ENCODE peak calls at places on chromosomes 16 and 17, in six cellular contexts. One of them, this sample, is unnamed.

GRCh38 chr17:67366193-67367157 is at the start of gene PSMD12:
- DNase-seq in PC-9: peak; percentile 71
- DNase-seq in HepG2: peak; percentile 90
- DNase-seq in neural progenitor cell: peak; percentile 93
- DNase-seq in HCT116: peak; percentile 89
- DNase-seq in K562: peak; percentile 96
- DNase-seq in this sample: peak; percentile 73

GRCh38 chr17:3879591-3880417 is 13.0 kb downstream of the CAMKK1 start:
- DNase-seq in HepG2: no peak
- DNase-seq in PC-9: no peak
- DNase-seq in K562: no peak
- DNase-seq in neural progenitor cell: peak; percentile 27
- DNase-seq in HCT116: no peak
- DNase-seq in this sample: no peak

GRCh38 chr17:82324566-82325285 is 7.3 kb upstream of the CD7 start:
- DNase-seq in neural progenitor cell: no peak
- DNase-seq in HCT116: no peak
- DNase-seq in HepG2: no peak
- DNase-seq in PC-9: no peak
- DNase-seq in K562: no peak
- DNase-seq in this sample: no peak

GRCh38 chr17:40486513-40487370 is 14.7 kb downstream of the TNS4 start:
- DNase-seq in neural progenitor cell: no peak
- DNase-seq in PC-9: peak; percentile 90
- DNase-seq in HCT116: peak; percentile 37
- DNase-seq in K562: no peak
- DNase-seq in HepG2: no peak
- DNase-seq in this sample: peak; percentile 41

GRCh38 chr16:30723725-30724355 is 24.4 kb upstream of the PHKG2 start:
- DNase-seq in neural progenitor cell: no peak
- DNase-seq in HepG2: no peak
- DNase-seq in K562: no peak
- DNase-seq in PC-9: no peak
- DNase-seq in HCT116: no peak
- DNase-seq in this sample: no peak

GRCh38 chr17:79064026-79064425 is 10.6 kb upstream of the ENGASE start:
- DNase-seq in K562: no peak
- DNase-seq in PC-9: no peak
- DNase-seq in HCT116: no peak
- DNase-seq in neural progenitor cell: no peak
- DNase-seq in HepG2: no peak
- DNase-seq in this sample: no peak

GRCh38 chr17:36089888-36090836 is at the start of gene CCL3:
- DNase-seq in HepG2: no peak
- DNase-seq in HCT116: no peak
- DNase-seq in neural progenitor cell: no peak
- DNase-seq in PC-9: no peak
- DNase-seq in K562: no peak
- DNase-seq in this sample: no peak

GRCh38 chr17:35784895-35785294 is 10.5 kb downstream of the MMP28 start:
- DNase-seq in HepG2: no peak
- DNase-seq in HCT116: no peak
- DNase-seq in PC-9: no peak
- DNase-seq in K562: no peak
- DNase-seq in neural progenitor cell: no peak
- DNase-seq in this sample: peak; percentile 97

GRCh38 chr17:39903158-39903884 is 15.1 kb downstream of the GSDMB start:
- DNase-seq in HepG2: no peak
- DNase-seq in PC-9: no peak
- DNase-seq in neural progenitor cell: no peak
- DNase-seq in K562: peak; percentile 42
- DNase-seq in HCT116: no peak
- DNase-seq in this sample: no peak

GRCh38 chr16:50752481-50753235 is 10.8 kb downstream of the CYLD start:
- DNase-seq in HepG2: no peak
- DNase-seq in K562: no peak
- DNase-seq in neural progenitor cell: no peak
- DNase-seq in PC-9: no peak
- DNase-seq in HCT116: no peak
- DNase-seq in this sample: no peak

GRCh38 chr17:81429813-81430510 is 34.7 kb downstream of the BAHCC1 start:
- DNase-seq in HCT116: no peak
- DNase-seq in HepG2: no peak
- DNase-seq in K562: no peak
- DNase-seq in neural progenitor cell: peak; percentile 83
- DNase-seq in PC-9: no peak
- DNase-seq in this sample: no peak

GRCh38 chr17:79919164-79919585 is 79.9 kb upstream of the CBX4 start:
- DNase-seq in neural progenitor cell: no peak
- DNase-seq in K562: no peak
- DNase-seq in HCT116: no peak
- DNase-seq in HepG2: no peak
- DNase-seq in PC-9: peak; percentile 80
- DNase-seq in this sample: no peak

GRCh38 chr17:38705523-38705802 is 390 bp downstream of the MLLT6 start:
- DNase-seq in HCT116: no peak
- DNase-seq in K562: peak; percentile 81
- DNase-seq in neural progenitor cell: no peak
- DNase-seq in HepG2: no peak
- DNase-seq in PC-9: no peak
- DNase-seq in this sample: no peak

GRCh38 chr16:67277294-67277998 is 1.9 kb upstream of the PLEKHG4 start:
- DNase-seq in neural progenitor cell: no peak
- DNase-seq in HepG2: peak; percentile 35
- DNase-seq in K562: peak; percentile 36
- DNase-seq in HCT116: peak; percentile 84
- DNase-seq in PC-9: peak; percentile 87
- DNase-seq in this sample: peak; percentile 87

GRCh38 chr17:64781013-64781392 is 118.9 kb upstream of the SMURF2 start:
- DNase-seq in PC-9: no peak
- DNase-seq in HepG2: no peak
- DNase-seq in HCT116: no peak
- DNase-seq in K562: no peak
- DNase-seq in neural progenitor cell: peak; percentile 47
- DNase-seq in this sample: no peak

GRCh38 chr16:84548508-84548907 is 44.0 kb upstream of the MEAK7 start:
- DNase-seq in neural progenitor cell: no peak
- DNase-seq in PC-9: no peak
- DNase-seq in K562: no peak
- DNase-seq in HepG2: no peak
- DNase-seq in HCT116: no peak
- DNase-seq in this sample: no peak

GRCh38 chr17:44200478-44201155 is 933 bp upstream of the ATXN7L3 start:
- DNase-seq in HCT116: no peak
- DNase-seq in PC-9: no peak
- DNase-seq in K562: no peak
- DNase-seq in HepG2: peak; percentile 38
- DNase-seq in neural progenitor cell: no peak
- DNase-seq in this sample: no peak

GRCh38 chr16:30399435-30400186 is 4.4 kb downstream of the ZNF48 start:
- DNase-seq in HepG2: no peak
- DNase-seq in neural progenitor cell: no peak
- DNase-seq in HCT116: no peak
- DNase-seq in PC-9: no peak
- DNase-seq in K562: no peak
- DNase-seq in this sample: no peak

GRCh38 chr17:73582821-73583220 is 61.4 kb downstream of the SDK2 start:
- DNase-seq in HepG2: no peak
- DNase-seq in neural progenitor cell: no peak
- DNase-seq in K562: no peak
- DNase-seq in HCT116: no peak
- DNase-seq in PC-9: no peak
- DNase-seq in this sample: no peak

GRCh38 chr17:44241104-44241503 is 21.6 kb upstream of the UBTF start:
- DNase-seq in neural progenitor cell: no peak
- DNase-seq in PC-9: no peak
- DNase-seq in K562: no peak
- DNase-seq in HCT116: no peak
- DNase-seq in HepG2: no peak
- DNase-seq in this sample: no peak

GRCh38 chr17:42548070-42548837 is 4.5 kb upstream of the HSD17B1 start:
- DNase-seq in neural progenitor cell: peak; percentile 90
- DNase-seq in HepG2: no peak
- DNase-seq in HCT116: no peak
- DNase-seq in K562: peak; percentile 9
- DNase-seq in PC-9: no peak
- DNase-seq in this sample: no peak

GRCh38 chr16:82050909-82051357 is 15.9 kb downstream of the HSD17B2 start:
- DNase-seq in HepG2: peak; percentile 92
- DNase-seq in K562: no peak
- DNase-seq in HCT116: no peak
- DNase-seq in neural progenitor cell: no peak
- DNase-seq in PC-9: no peak
- DNase-seq in this sample: no peak

GRCh38 chr16:82047787-82048186 is 12.7 kb downstream of the HSD17B2 start:
- DNase-seq in K562: no peak
- DNase-seq in HepG2: no peak
- DNase-seq in PC-9: no peak
- DNase-seq in HCT116: no peak
- DNase-seq in neural progenitor cell: no peak
- DNase-seq in this sample: no peak

GRCh38 chr16:82050506-82050905 is 15.5 kb downstream of the HSD17B2 start:
- DNase-seq in neural progenitor cell: no peak
- DNase-seq in HepG2: no peak
- DNase-seq in HCT116: no peak
- DNase-seq in K562: no peak
- DNase-seq in PC-9: no peak
- DNase-seq in this sample: no peak

GRCh38 chr16:82047374-82047773 is 12.3 kb downstream of the HSD17B2 start:
- DNase-seq in HCT116: no peak
- DNase-seq in PC-9: no peak
- DNase-seq in HepG2: no peak
- DNase-seq in neural progenitor cell: no peak
- DNase-seq in K562: no peak
- DNase-seq in this sample: no peak

DNA sequence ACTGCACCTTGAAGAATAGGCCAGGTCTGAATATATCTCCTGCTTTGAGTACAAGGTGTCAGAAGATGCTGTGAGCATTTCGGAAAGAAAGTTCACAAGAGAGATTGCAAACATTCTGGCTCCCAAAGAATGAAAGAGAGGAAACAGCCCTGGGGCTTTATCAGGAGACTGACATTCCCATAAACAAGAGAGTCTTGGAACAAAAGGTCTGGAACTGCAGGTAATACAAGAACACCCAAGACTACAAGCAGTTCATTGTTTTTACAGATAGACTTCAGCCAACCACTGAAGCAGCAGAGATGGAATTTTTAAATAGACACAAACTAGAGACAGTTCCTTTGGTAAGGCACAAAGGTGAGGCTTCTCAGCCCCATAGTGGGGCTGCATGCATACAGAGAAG is 14.4 kb downstream of the HSD17B2 start:
- DNase-seq in PC-9: no peak
- DNase-seq in HCT116: no peak
- DNase-seq in neural progenitor cell: no peak
- DNase-seq in HepG2: no peak
- DNase-seq in K562: no peak
- DNase-seq in this sample: no peak
- H3K4me2 ChIP-seq in PC-9: no peak overlapping the region
- H3K4me2 ChIP-seq in HCT116: no peak overlapping the region
- H3K4me2 ChIP-seq in neural progenitor cell: no peak overlapping the region
- H3K4me2 ChIP-seq in HepG2: peak overlapping the region; percentile 54
- H3K4me2 ChIP-seq in K562: no peak overlapping the region
- H3K4me2 ChIP-seq in this sample: no peak overlapping the region

DNA sequence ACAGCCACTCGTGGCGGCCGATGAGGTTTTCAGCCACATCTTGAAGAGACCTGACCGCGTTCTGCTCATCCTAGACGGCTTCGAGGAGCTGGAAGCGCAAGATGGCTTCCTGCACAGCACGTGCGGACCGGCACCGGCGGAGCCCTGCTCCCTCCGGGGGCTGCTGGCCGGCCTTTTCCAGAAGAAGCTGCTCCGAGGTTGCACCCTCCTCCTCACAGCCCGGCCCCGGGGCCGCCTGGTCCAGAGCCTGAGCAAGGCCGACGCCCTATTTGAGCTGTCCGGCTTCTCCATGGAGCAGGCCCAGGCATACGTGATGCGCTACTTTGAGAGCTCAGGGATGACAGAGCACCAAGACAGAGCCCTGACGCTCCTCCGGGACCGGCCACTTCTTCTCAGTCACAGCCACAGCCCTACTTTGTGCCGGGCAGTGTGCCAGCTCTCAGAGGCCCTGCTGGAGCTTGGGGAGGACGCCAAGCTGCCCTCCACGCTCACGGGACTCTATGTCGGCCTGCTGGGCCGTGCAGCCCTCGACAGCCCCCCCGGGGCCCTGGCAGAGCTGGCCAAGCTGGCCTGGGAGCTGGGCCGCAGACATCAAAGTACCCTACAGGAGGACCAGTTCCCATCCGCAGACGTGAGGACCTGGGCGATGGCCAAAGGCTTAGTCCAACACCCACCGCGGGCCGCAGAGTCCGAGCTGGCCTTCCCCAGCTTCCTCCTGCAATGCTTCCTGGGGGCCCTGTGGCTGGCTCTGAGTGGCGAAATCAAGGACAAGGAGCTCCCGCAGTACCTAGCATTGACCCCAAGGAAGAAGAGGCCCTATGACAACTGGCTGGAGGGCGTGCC is 30.1 kb downstream of the CIITA start:
- DNase-seq in neural progenitor cell: no peak
- DNase-seq in PC-9: no peak
- DNase-seq in K562: no peak
- DNase-seq in HCT116: no peak
- DNase-seq in HepG2: no peak
- DNase-seq in this sample: no peak
- H3K4me2 ChIP-seq in neural progenitor cell: no peak overlapping the region
- H3K4me2 ChIP-seq in PC-9: no peak overlapping the region
- H3K4me2 ChIP-seq in K562: no peak overlapping the region
- H3K4me2 ChIP-seq in HCT116: no peak overlapping the region
- H3K4me2 ChIP-seq in HepG2: no peak overlapping the region
- H3K4me2 ChIP-seq in this sample: no peak overlapping the region

GRCh38 chr16:4617880-4618279 is 3.2 kb upstream of the UBALD1 start:
- DNase-seq in HepG2: peak; percentile 29
- DNase-seq in K562: no peak
- DNase-seq in HCT116: no peak
- DNase-seq in neural progenitor cell: no peak
- DNase-seq in PC-9: no peak
- DNase-seq in this sample: no peak
- H3K4me2 ChIP-seq in HepG2: peak overlapping the region; percentile 97
- H3K4me2 ChIP-seq in K562: peak overlapping the region; percentile 81
- H3K4me2 ChIP-seq in HCT116: no peak overlapping the region
- H3K4me2 ChIP-seq in neural progenitor cell: no peak overlapping the region
- H3K4me2 ChIP-seq in PC-9: peak overlapping the region; percentile 95
- H3K4me2 ChIP-seq in this sample: no peak overlapping the region

GRCh38 chr16:56631197-56631596 is 1.3 kb upstream of the MT1M start:
- DNase-seq in neural progenitor cell: no peak
- DNase-seq in K562: no peak
- DNase-seq in HCT116: no peak
- DNase-seq in PC-9: no peak
- DNase-seq in HepG2: no peak
- DNase-seq in this sample: no peak

GRCh38 chr16:56632160-56632847 is at the start of gene MT1M:
- DNase-seq in PC-9: no peak
- DNase-seq in HepG2: no peak
- DNase-seq in K562: no peak
- DNase-seq in neural progenitor cell: peak; percentile 66
- DNase-seq in HCT116: no peak
- DNase-seq in this sample: no peak

GRCh38 chr16:56632848-56633365 is 448 bp downstream of the MT1M start:
- DNase-seq in neural progenitor cell: no peak
- DNase-seq in K562: no peak
- DNase-seq in PC-9: no peak
- DNase-seq in HCT116: no peak
- DNase-seq in HepG2: no peak
- DNase-seq in this sample: no peak

GRCh38 chr16:56630134-56630533 is 2.3 kb upstream of the MT1M start:
- DNase-seq in neural progenitor cell: no peak
- DNase-seq in K562: no peak
- DNase-seq in PC-9: no peak
- DNase-seq in HepG2: no peak
- DNase-seq in HCT116: no peak
- DNase-seq in this sample: no peak

GRCh38 chr16:56631832-56632159 is 663 bp upstream of the MT1M start:
- DNase-seq in K562: no peak
- DNase-seq in HepG2: no peak
- DNase-seq in PC-9: no peak
- DNase-seq in HCT116: no peak
- DNase-seq in neural progenitor cell: no peak
- DNase-seq in this sample: no peak
- H3K4me2 ChIP-seq in K562: no peak overlapping the region
- H3K4me2 ChIP-seq in HepG2: peak overlapping the region; percentile 77
- H3K4me2 ChIP-seq in PC-9: no peak overlapping the region
- H3K4me2 ChIP-seq in HCT116: no peak overlapping the region
- H3K4me2 ChIP-seq in neural progenitor cell: peak overlapping the region; percentile 83
- H3K4me2 ChIP-seq in this sample: no peak overlapping the region

This sample was measured in keratinocyte.